ENCODE peak calls at places on chromosome 10, in six cellular contexts. W is adrenal gland, H is heart left ventricle, P is GM12878, T is psoas muscle, R is kidney. Y is an unnamed sample. For H3K4me1, the result is how much of the 10 kb centered on the place peaks cover.

GRCh38 chr10:26361351-26361750 is 76.8 kb upstream of the APBB1IP start:
- DNase-seq in W (no peak), H (no peak), P (no peak), T (no peak), R (no peak), Y (no peak)

GRCh38 chr10:62083413-62083794 is 181.9 kb downstream of the ARID5B start:
- DNase-seq in W (no peak), H (no peak), P (no peak), T (no peak), R (no peak), Y (peak)

GRCh38 chr10:114261116-114261515 is 22.1 kb downstream of the VWA2 start:
- DNase-seq in W (no peak), H (no peak), P (no peak), T (no peak), R (no peak), Y (peak)

GRCh38 chr10:70799124-70799523 is 13.9 kb upstream of the TBATA start:
- DNase-seq in W (no peak), H (no peak), P (no peak), T (no peak), R (no peak), Y (no peak)

GRCh38 chr10:17655567-17656146 is 11.7 kb downstream of the STAM start:
- DNase-seq in W (no peak), H (no peak), P (peak), T (no peak), R (no peak), Y (no peak)

GRCh38 chr10:51821045-51821444 is 121.7 kb upstream of the CSTF2T start:
- DNase-seq in W (no peak), H (no peak), P (no peak), T (no peak), R (no peak), Y (no peak)

GRCh38 chr10:78258303-78259030 is 224.8 kb downstream of the RPS24 start:
- DNase-seq in W (no peak), H (no peak), P (no peak), T (no peak), R (no peak), Y (no peak)

GRCh38 chr10:17248964-17249363 is 20.9 kb downstream of the VIM start:
- DNase-seq in W (no peak), H (no peak), P (no peak), T (no peak), R (no peak), Y (no peak)

GRCh38 chr10:3702569-3702968 is 82.4 kb downstream of the KLF6 start:
- DNase-seq in W (no peak), H (no peak), P (no peak), T (no peak), R (no peak), Y (no peak)
- H3K4me1 ChIP-seq in W (under half), H (under half), P (under half), T (under half), R (under half), Y (under half)

GRCh38 chr10:116669832-116670644 is 49.3 kb downstream of the PNLIPRP2 start:
- DNase-seq in W (no peak), H (no peak), P (no peak), T (no peak), R (peak), Y (no peak)
- H3K4me3 ChIP-seq in W (peak), H (no peak), P (no peak), T (no peak), R (no peak), Y (no peak)

GRCh38 chr10:73910401-73910763 is 550 bp upstream of the PLAU start:
- DNase-seq in W (no peak), H (no peak), P (no peak), T (no peak), R (no peak), Y (peak)
- H3K4me1 ChIP-seq in W (under half), H (half or more), P (under half), T (under half), R (under half), Y (under half)

GRCh38 chr10:124509836-124510535 is 48.4 kb downstream of the LHPP start:
- DNase-seq in W (no peak), H (no peak), P (no peak), T (peak), R (no peak), Y (no peak)
- H3K4me3 ChIP-seq in W (no peak), H (no peak), P (no peak), T (no peak), R (no peak), Y (peak)

GRCh38 chr10:125032474-125032873 is 90.6 kb downstream of the ZRANB1 start:
- DNase-seq in W (no peak), H (no peak), P (no peak), T (no peak), R (no peak), Y (no peak)
- H3K4me1 ChIP-seq in W (under half), H (under half), P (under half), T (half or more), R (under half), Y (under half)

GRCh38 chr10:72801263-72801868 is 92.2 kb upstream of the OIT3 start:
- DNase-seq in W (no peak), H (no peak), P (no peak), T (no peak), R (no peak), Y (no peak)
- H3K4me3 ChIP-seq in W (no peak), H (no peak), P (no peak), T (no peak), R (no peak), Y (no peak)